ENCODE peak calls at places on chromosomes 7 and 10, in ten cellular contexts. V is thyroid gland; C is foreskin fibroblast; O is GM06990; R is small intestine; U is fibroblast of pulmonary artery; N is CD8-positive, alpha-beta T cell; T is WERI-Rb-1; K is kidney; B is NT2/D1. Z is an unnamed sample.

GRCh38 chr7:112938895-112939588 is 147.6 kb downstream of the GPR85 start:
- DNase-seq in C (no peak), V (peak), U (peak), B (peak), K (peak), O (no peak), T (peak), R (peak), N (peak), Z (peak)

GRCh38 chr7:48084727-48085432 is 4.2 kb upstream of the UPP1 start:
- DNase-seq in U (peak), N (peak), C (peak), O (peak), V (peak), B (no peak), T (no peak), K (peak), R (peak), Z (no peak)

GRCh38 chr7:95690367-95690947 is 81.9 kb upstream of the DYNC1I1 start:
- DNase-seq in T (peak), B (no peak), N (no peak), R (peak), U (peak), C (peak), V (peak), K (no peak), O (peak), Z (peak)

GRCh38 chr7:134789967-134790685 is 10.7 kb downstream of the CALD1 start:
- DNase-seq in K (no peak), C (no peak), R (peak), O (no peak), U (peak), T (no peak), V (peak), B (no peak), N (no peak), Z (no peak)

GRCh38 chr7:67105382-67105781 is 108.7 kb downstream of the TYW1 start:
- DNase-seq in U (peak), T (no peak), R (peak), V (no peak), K (no peak), O (no peak), N (no peak), C (no peak), B (no peak), Z (peak)

GRCh38 chr10:11344550-11344949 is 266.9 kb downstream of the USP6NL start:
- DNase-seq in V (no peak), R (no peak), C (no peak), T (no peak), B (no peak), O (no peak), K (no peak), N (no peak), U (no peak), Z (peak)

GRCh38 chr7:130207642-130208041 is at the start of gene SSMEM1:
- DNase-seq in V (no peak), B (no peak), N (no peak), R (no peak), T (no peak), K (no peak), U (peak), C (peak), O (no peak), Z (no peak)

GRCh38 chr7:87926581-87927461 is 7.2 kb upstream of the ADAM22 start:
- DNase-seq in R (peak), T (no peak), B (peak), C (no peak), N (no peak), O (peak), V (no peak), K (peak), U (peak), Z (peak)

GRCh38 chr10:130459011-130459410 is 322.8 kb downstream of the GLRX3 start:
- DNase-seq in N (no peak), U (no peak), O (no peak), R (no peak), K (no peak), B (no peak), C (no peak), T (no peak), V (no peak), Z (no peak)

GRCh38 chr7:98058186-98058585 is 48.5 kb upstream of the LMTK2 start:
- DNase-seq in U (no peak), K (no peak), T (no peak), V (no peak), B (no peak), C (no peak), O (no peak), N (no peak), R (no peak), Z (no peak)

GRCh38 chr7:69399038-69399800 is 199.1 kb upstream of the AUTS2 start:
- DNase-seq in V (no peak), B (peak), R (no peak), T (no peak), K (no peak), O (no peak), N (no peak), U (no peak), C (no peak), Z (no peak)

GRCh38 chr7:40204581-40204980 is 69.8 kb downstream of the SUGCT start:
- DNase-seq in C (no peak), R (no peak), B (no peak), N (no peak), V (no peak), K (no peak), T (no peak), U (no peak), O (no peak), Z (no peak)

GRCh38 chr7:131072505-131073091 is 255.1 kb upstream of the MKLN1 start:
- DNase-seq in R (no peak), K (no peak), B (no peak), N (no peak), O (no peak), T (no peak), V (no peak), U (peak), C (no peak), Z (no peak)

GRCh38 chr10:130741901-130742625 is 569.5 kb downstream of the TCERG1L start:
- DNase-seq in T (no peak), C (no peak), K (no peak), V (no peak), N (no peak), U (no peak), R (no peak), B (no peak), O (no peak), Z (no peak)

GRCh38 chr10:23912884-23913401 is 296.0 kb upstream of the KIAA1217 start:
- DNase-seq in N (no peak), T (no peak), C (no peak), R (no peak), V (no peak), O (no peak), K (no peak), U (no peak), B (no peak), Z (no peak)

GRCh38 chr7:47540387-47541093 is 41.4 kb downstream of the TNS3 start:
- DNase-seq in K (peak), T (no peak), V (no peak), U (no peak), R (peak), C (no peak), O (no peak), B (no peak), N (no peak), Z (no peak)

GRCh38 chr10:13632879-13633437 is 46.2 kb downstream of the PRPF18 start:
- DNase-seq in T (no peak), R (no peak), C (no peak), B (no peak), U (no peak), V (no peak), N (no peak), K (no peak), O (no peak), Z (no peak)

GRCh38 chr10:99484626-99485581 is 47.8 kb upstream of the NKX2-3 start:
- DNase-seq in K (no peak), O (no peak), T (peak), C (no peak), R (no peak), U (no peak), B (no peak), N (no peak), V (no peak), Z (no peak)

GRCh38 chr7:2209146-2209960 is 23.4 kb downstream of the MAD1L1 start:
- DNase-seq in U (peak), T (peak), O (peak), K (peak), V (peak), B (peak), C (peak), R (peak), N (peak), Z (no peak)

GRCh38 chr7:19538036-19538435 is 170.8 kb downstream of the POLR1F start:
- DNase-seq in U (peak), N (no peak), O (no peak), B (no peak), V (no peak), C (no peak), T (no peak), R (no peak), K (no peak), Z (no peak)

DNA sequence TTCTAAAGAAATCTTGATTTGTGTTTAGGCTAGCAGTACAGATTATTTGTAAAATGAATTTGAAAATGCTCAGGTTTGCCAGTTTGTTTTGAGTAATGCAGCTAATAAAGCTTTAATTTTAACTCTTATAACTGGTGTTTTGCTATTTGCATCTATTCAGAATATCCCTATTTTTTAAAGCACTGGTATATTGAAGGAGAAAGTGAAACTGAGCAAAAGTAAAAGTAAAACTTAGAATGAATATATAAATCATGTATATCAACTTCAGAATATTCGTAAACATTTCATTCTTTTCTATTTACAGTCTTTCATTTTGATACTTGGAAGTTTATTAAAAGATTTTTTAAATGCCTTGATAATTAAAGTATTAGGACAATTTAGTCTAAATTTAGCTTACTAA is 26.2 kb downstream of the TASOR2 start:
- DNase-seq in U (no peak), T (no peak), C (no peak), R (peak), B (no peak), K (no peak), V (no peak), O (no peak), N (no peak), Z (no peak)
- H3K4me3 ChIP-seq in U (peak), T (no peak), C (no peak), R (no peak), B (no peak), K (no peak), V (no peak), O (peak), N (peak), Z (no peak)

GRCh38 chr10:132446661-132447445 is 49.9 kb downstream of the PWWP2B start:
- DNase-seq in T (peak), C (no peak), O (peak), V (peak), R (peak), B (no peak), K (peak), U (peak), N (peak), Z (peak)

GRCh38 chr10:132446195-132446581 is 49.2 kb downstream of the PWWP2B start:
- DNase-seq in O (no peak), V (no peak), U (no peak), R (no peak), N (no peak), B (no peak), C (no peak), K (peak), T (no peak), Z (no peak)

GRCh38 chr10:132449051-132449825 is 52.2 kb downstream of the PWWP2B start:
- DNase-seq in R (peak), K (peak), N (no peak), O (no peak), U (no peak), B (no peak), V (no peak), C (no peak), T (no peak), Z (no peak)

GRCh38 chr10:132448248-132448731 is 51.3 kb downstream of the PWWP2B start:
- DNase-seq in B (no peak), C (no peak), U (no peak), V (no peak), O (peak), K (peak), R (peak), N (peak), T (peak), Z (no peak)

DNA sequence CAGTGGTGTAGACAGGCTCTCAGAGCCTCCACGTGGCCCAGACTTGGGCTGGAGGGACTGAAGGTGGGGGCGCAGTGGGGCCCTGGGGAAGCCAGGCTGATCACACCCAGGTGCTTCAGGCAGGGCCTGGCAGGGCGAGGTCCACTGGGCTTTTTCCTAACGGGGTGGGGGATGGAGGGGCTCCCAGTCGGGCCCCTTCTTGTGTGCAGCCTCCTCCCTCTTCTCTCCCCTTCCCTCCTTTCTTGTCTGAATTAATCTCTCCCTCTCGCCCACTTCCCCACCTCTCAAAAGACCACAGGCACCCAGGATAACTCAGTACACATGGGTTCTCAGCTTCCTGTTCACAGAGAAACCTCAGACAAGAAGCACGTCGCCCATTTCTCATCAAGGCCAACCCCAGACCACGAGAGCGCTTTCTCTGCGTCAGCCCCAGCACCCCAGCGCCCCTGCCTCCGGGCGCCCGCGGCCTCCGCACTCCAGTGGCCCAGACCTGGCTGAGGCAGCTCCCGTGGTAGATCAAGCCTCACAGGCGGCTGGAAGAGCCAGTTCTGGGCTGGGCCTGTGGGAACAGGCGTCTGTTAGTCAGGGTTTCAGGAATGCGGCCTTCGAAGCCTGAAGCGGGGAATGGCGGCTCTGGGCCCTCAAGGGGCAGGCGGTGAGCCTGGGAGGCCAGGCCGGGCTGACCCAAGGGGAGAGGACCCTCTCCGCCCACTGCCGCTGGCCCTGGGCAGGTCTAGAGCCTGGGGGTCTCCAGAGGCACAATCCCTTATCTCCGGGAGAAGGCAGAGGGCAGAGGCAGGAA is 50.6 kb downstream of the PWWP2B start:
- DNase-seq in O (peak), K (peak), B (no peak), C (peak), V (peak), T (no peak), N (peak), U (peak), R (peak), Z (peak)
- H3K4me3 ChIP-seq in O (no peak), K (no peak), B (no peak), C (no peak), V (no peak), T (no peak), N (peak), U (no peak), R (no peak), Z (peak)

GRCh38 chr10:29630205-29631048 is 4.3 kb downstream of the SVIL start:
- DNase-seq in O (no peak), R (peak), C (no peak), V (no peak), N (no peak), U (no peak), T (no peak), B (no peak), K (no peak), Z (no peak)

GRCh38 chr10:29634105-29634504 is 666 bp downstream of the SVIL start:
- DNase-seq in U (no peak), O (no peak), N (no peak), B (no peak), C (no peak), R (no peak), K (no peak), V (no peak), T (no peak), Z (no peak)

GRCh38 chr10:29627201-29628105 is 7.3 kb downstream of the SVIL start:
- DNase-seq in T (no peak), U (peak), K (no peak), C (no peak), O (no peak), B (no peak), V (no peak), N (no peak), R (no peak), Z (no peak)

GRCh38 chr10:29628912-29629526 is 5.8 kb downstream of the SVIL start:
- DNase-seq in K (no peak), O (no peak), N (no peak), V (no peak), B (no peak), U (no peak), R (no peak), C (no peak), T (no peak), Z (no peak)

GRCh38 chr10:29631049-29631339 is 3.8 kb downstream of the SVIL start:
- DNase-seq in T (no peak), C (no peak), V (no peak), O (no peak), B (no peak), U (no peak), K (no peak), N (no peak), R (no peak), Z (no peak)
- H3K4me3 ChIP-seq in T (no peak), C (no peak), V (no peak), O (no peak), B (no peak), U (no peak), K (no peak), N (no peak), R (no peak), Z (no peak)

DNA sequence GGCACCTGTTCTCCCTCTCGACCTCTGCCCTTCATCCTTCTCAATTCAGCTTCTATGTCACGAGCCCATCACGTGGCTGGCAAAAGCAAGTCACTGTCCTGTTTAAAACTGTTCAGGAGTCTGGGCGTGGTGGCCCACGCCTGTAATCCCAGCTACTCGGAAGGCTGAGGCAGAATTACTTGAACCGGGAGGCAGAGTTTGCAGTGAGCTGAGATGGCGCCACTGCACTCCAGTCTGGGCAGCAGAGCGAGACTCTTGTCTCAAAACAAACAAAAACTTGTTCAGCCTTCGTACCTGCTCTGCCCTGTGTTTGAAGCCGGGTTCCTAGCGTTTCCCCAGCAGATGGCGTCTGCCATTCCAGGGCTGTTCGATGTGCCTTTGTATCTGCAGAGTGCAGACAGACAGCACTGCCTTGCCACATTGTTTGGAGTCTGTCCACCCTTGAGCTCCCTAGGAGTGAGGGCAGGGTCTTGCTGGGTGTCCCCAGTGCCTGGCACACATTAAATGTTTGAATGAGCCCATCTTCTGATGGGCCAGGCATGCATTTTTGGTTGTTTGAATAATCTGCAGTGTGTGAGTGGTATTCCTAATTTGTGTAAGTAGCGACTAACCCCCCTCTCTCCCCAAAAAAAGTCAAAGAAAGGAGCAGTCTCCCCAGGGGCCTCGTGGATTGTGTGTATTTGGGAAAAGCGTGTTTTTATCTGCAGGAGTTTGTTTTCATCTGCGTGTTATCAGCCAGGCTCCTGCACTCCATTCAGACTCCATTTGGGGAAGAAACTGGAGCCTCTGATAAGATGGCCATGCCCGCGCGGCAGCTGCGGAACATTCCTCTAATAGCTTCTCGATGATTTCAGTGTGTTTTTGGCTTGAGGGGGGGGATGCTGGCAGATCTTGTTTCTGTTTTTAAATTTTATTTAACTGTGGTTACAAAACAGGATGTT is 61.2 kb downstream of the DNAJB6 start:
- DNase-seq in N (no peak), U (peak), B (peak), V (peak), C (peak), T (peak), R (peak), K (peak), O (no peak), Z (peak)
- H3K4me3 ChIP-seq in N (no peak), U (peak), B (no peak), V (no peak), C (peak), T (no peak), R (no peak), K (no peak), O (no peak), Z (no peak)

GRCh38 chr7:44881066-44881600 is 4.2 kb downstream of the PURB start:
- DNase-seq in O (no peak), U (peak), B (no peak), N (no peak), R (no peak), T (no peak), K (no peak), C (no peak), V (no peak), Z (no peak)

GRCh38 chr7:44880317-44881018 is 4.9 kb downstream of the PURB start:
- DNase-seq in B (no peak), T (no peak), C (no peak), V (no peak), O (no peak), K (no peak), R (no peak), U (no peak), N (no peak), Z (no peak)

GRCh38 chr7:44882899-44883298 is 2.4 kb downstream of the PURB start:
- DNase-seq in O (no peak), N (no peak), T (no peak), C (no peak), R (no peak), B (no peak), V (no peak), K (no peak), U (no peak), Z (no peak)

GRCh38 chr7:44883961-44884360 is 1.4 kb downstream of the PURB start:
- DNase-seq in T (no peak), C (no peak), K (no peak), O (no peak), R (no peak), B (no peak), N (no peak), V (no peak), U (no peak), Z (no peak)

DNA sequence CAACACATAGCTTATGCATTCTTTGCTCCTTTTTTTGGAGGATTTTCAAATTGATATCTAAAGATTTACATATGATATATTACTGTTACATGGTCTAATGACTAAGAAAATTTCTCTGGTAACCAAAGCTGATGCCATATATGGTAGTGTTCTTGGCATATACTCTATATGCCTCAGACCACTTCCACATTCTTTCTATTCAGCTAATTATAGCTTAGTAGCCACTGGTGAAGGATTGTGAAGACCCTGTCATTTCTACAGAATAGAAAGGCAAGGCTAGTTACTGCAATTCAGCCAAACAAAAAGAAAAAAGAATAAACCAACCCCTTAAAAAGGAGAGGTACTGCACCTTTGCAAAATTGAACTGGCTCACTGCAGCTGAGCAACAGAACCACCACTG is 3.7 kb downstream of the PURB start:
- DNase-seq in O (no peak), B (no peak), N (no peak), V (no peak), C (peak), U (peak), R (no peak), T (no peak), K (no peak), Z (no peak)
- H3K4me3 ChIP-seq in O (peak), B (peak), N (no peak), V (no peak), C (peak), U (peak), R (no peak), T (no peak), K (peak), Z (no peak)

GRCh38 chr7:43781726-43782607 is 23.5 kb downstream of the BLVRA start:
- DNase-seq in O (no peak), U (peak), C (peak), V (no peak), R (peak), T (no peak), N (no peak), B (no peak), K (no peak), Z (no peak)
- H3K4me3 ChIP-seq in O (no peak), U (no peak), C (no peak), V (no peak), R (no peak), T (no peak), N (no peak), B (no peak), K (no peak), Z (no peak)

GRCh38 chr7:135933509-135934188 is 43.5 kb downstream of the MTPN start:
- DNase-seq in K (no peak), O (no peak), T (no peak), B (no peak), N (no peak), V (no peak), C (no peak), U (no peak), R (no peak), Z (no peak)
- H3K4me3 ChIP-seq in K (no peak), O (no peak), T (no peak), B (no peak), N (no peak), V (no peak), C (no peak), U (no peak), R (no peak), Z (no peak)

Z was measured in Jurkat, Clone E6-1.